ENCODE peak calls at places on chromosomes 13 and 19, in six cellular contexts. One of them, this sample, is unnamed.

GRCh38 chr19:33039108-33039599 is 25.5 kb downstream of the RHPN2 start:
- DNase-seq in ACHN: no peak
- DNase-seq in suprapubic skin: no peak
- DNase-seq in heart right ventricle: no peak
- DNase-seq in kidney glomerular epithelial cell: no peak
- DNase-seq in NCI-H510A: no peak
- DNase-seq in this sample: no peak

GRCh38 chr13:45500492-45501174 is 35.9 kb downstream of the COG3 start:
- DNase-seq in kidney glomerular epithelial cell: peak
- DNase-seq in heart right ventricle: no peak
- DNase-seq in NCI-H510A: no peak
- DNase-seq in suprapubic skin: no peak
- DNase-seq in ACHN: peak
- DNase-seq in this sample: no peak

GRCh38 chr19:36488816-36489138 is 584 bp downstream of the ZNF566 start:
- DNase-seq in NCI-H510A: no peak
- DNase-seq in kidney glomerular epithelial cell: no peak
- DNase-seq in suprapubic skin: no peak
- DNase-seq in ACHN: no peak
- DNase-seq in heart right ventricle: peak
- DNase-seq in this sample: no peak

GRCh38 chr13:93004919-93005318 is 221.7 kb upstream of the GPC6 start:
- DNase-seq in ACHN: peak
- DNase-seq in heart right ventricle: no peak
- DNase-seq in NCI-H510A: no peak
- DNase-seq in kidney glomerular epithelial cell: no peak
- DNase-seq in suprapubic skin: no peak
- DNase-seq in this sample: no peak

GRCh38 chr13:27362064-27362751 is 62.2 kb upstream of the GTF3A start:
- DNase-seq in ACHN: peak
- DNase-seq in NCI-H510A: peak
- DNase-seq in kidney glomerular epithelial cell: peak
- DNase-seq in heart right ventricle: peak
- DNase-seq in suprapubic skin: peak
- DNase-seq in this sample: peak

GRCh38 chr13:110303644-110304043 is 3.3 kb downstream of the COL4A1 start:
- DNase-seq in NCI-H510A: no peak
- DNase-seq in heart right ventricle: no peak
- DNase-seq in ACHN: no peak
- DNase-seq in kidney glomerular epithelial cell: no peak
- DNase-seq in suprapubic skin: no peak
- DNase-seq in this sample: no peak

GRCh38 chr19:39987167-39987566 is 9.7 kb upstream of the ZNF546 start:
- DNase-seq in kidney glomerular epithelial cell: no peak
- DNase-seq in NCI-H510A: no peak
- DNase-seq in ACHN: no peak
- DNase-seq in heart right ventricle: no peak
- DNase-seq in suprapubic skin: no peak
- DNase-seq in this sample: no peak

GRCh38 chr19:15463865-15464371 is 426 bp downstream of the RASAL3 start:
- DNase-seq in NCI-H510A: no peak
- DNase-seq in suprapubic skin: peak
- DNase-seq in heart right ventricle: no peak
- DNase-seq in ACHN: no peak
- DNase-seq in kidney glomerular epithelial cell: no peak
- DNase-seq in this sample: no peak

GRCh38 chr19:45218887-45219780 is 26.1 kb downstream of the EXOC3L2 start:
- DNase-seq in NCI-H510A: no peak
- DNase-seq in heart right ventricle: no peak
- DNase-seq in suprapubic skin: no peak
- DNase-seq in kidney glomerular epithelial cell: no peak
- DNase-seq in ACHN: no peak
- DNase-seq in this sample: no peak

GRCh38 chr13:61151062-61151461 is 264.6 kb downstream of the PCDH20 start:
- DNase-seq in heart right ventricle: no peak
- DNase-seq in suprapubic skin: no peak
- DNase-seq in ACHN: no peak
- DNase-seq in NCI-H510A: no peak
- DNase-seq in kidney glomerular epithelial cell: no peak
- DNase-seq in this sample: no peak

GRCh38 chr19:33832633-33833032 is 36.0 kb downstream of the KCTD15 start:
- DNase-seq in kidney glomerular epithelial cell: no peak
- DNase-seq in suprapubic skin: no peak
- DNase-seq in NCI-H510A: no peak
- DNase-seq in ACHN: no peak
- DNase-seq in heart right ventricle: no peak
- DNase-seq in this sample: no peak

GRCh38 chr13:35881360-35881759 is 249.8 kb downstream of the DCLK1 start:
- DNase-seq in kidney glomerular epithelial cell: no peak
- DNase-seq in suprapubic skin: no peak
- DNase-seq in ACHN: no peak
- DNase-seq in heart right ventricle: no peak
- DNase-seq in NCI-H510A: no peak
- DNase-seq in this sample: no peak

GRCh38 chr13:75931116-75931515 is 295.0 kb downstream of the LMO7 start:
- DNase-seq in NCI-H510A: no peak
- DNase-seq in suprapubic skin: no peak
- DNase-seq in heart right ventricle: no peak
- DNase-seq in ACHN: no peak
- DNase-seq in kidney glomerular epithelial cell: no peak
- DNase-seq in this sample: no peak

GRCh38 chr13:106597190-106597589 is 29.3 kb upstream of the ARGLU1 start:
- DNase-seq in heart right ventricle: peak
- DNase-seq in kidney glomerular epithelial cell: no peak
- DNase-seq in suprapubic skin: no peak
- DNase-seq in ACHN: no peak
- DNase-seq in NCI-H510A: no peak
- DNase-seq in this sample: no peak

GRCh38 chr13:106277483-106278154 is 257.8 kb downstream of the EFNB2 start:
- DNase-seq in heart right ventricle: peak
- DNase-seq in NCI-H510A: no peak
- DNase-seq in kidney glomerular epithelial cell: no peak
- DNase-seq in suprapubic skin: no peak
- DNase-seq in ACHN: no peak
- DNase-seq in this sample: no peak

GRCh38 chr19:38619361-38620174 is 580 bp downstream of the EIF3K start:
- DNase-seq in NCI-H510A: no peak
- DNase-seq in heart right ventricle: no peak
- DNase-seq in suprapubic skin: no peak
- DNase-seq in ACHN: no peak
- DNase-seq in kidney glomerular epithelial cell: no peak
- DNase-seq in this sample: no peak

GRCh38 chr13:113777311-113778260 is 18.6 kb downstream of the TMEM255B start:
- DNase-seq in suprapubic skin: no peak
- DNase-seq in kidney glomerular epithelial cell: no peak
- DNase-seq in heart right ventricle: no peak
- DNase-seq in ACHN: no peak
- DNase-seq in NCI-H510A: no peak
- DNase-seq in this sample: peak

This sample was measured in sciatic nerve.